ENCODE peak calls at places on chromosomes 7 and 10, in seven cellular contexts. B is A549; W is left cardiac atrium; M is T-helper 9 cell; T is C1 segment of cervical spinal cord; O is omental fat pad; J is effector memory CD8-positive, alpha-beta T cell. A is an unnamed sample.
A peak's percentile ranks its signal among the peaks of the same experiment; 100 is the strongest.

GRCh38 chr10:61899997-61900828 is 1.3 kb upstream of the ARID5B start:
- DNase-seq in T (peak; percentile 29), O (no peak), J (peak; percentile 37), W (peak; percentile 50), M (peak; percentile 31), B (peak; percentile 40), A (no peak)

GRCh38 chr10:8060010-8060703 is 5.7 kb downstream of the GATA3 start:
- DNase-seq in J (no peak), M (peak; percentile 50), T (no peak), O (no peak), B (no peak), W (no peak), A (no peak)

GRCh38 chr7:125695631-125696030 is 766.0 kb upstream of the POT1 start:
- DNase-seq in T (no peak), B (no peak), M (no peak), O (no peak), J (no peak), W (no peak), A (no peak)

GRCh38 chr10:3782099-3782455 is 2.9 kb downstream of the KLF6 start:
- DNase-seq in M (no peak), J (no peak), O (no peak), W (no peak), T (no peak), B (no peak), A (no peak)

GRCh38 chr7:141928147-141928894 is 12.1 kb downstream of the OR9A4 start:
- DNase-seq in O (no peak), M (no peak), B (no peak), W (no peak), J (no peak), T (no peak), A (no peak)

GRCh38 chr10:96967847-96968246 is 135.7 kb downstream of the LCOR start:
- DNase-seq in J (no peak), O (no peak), B (no peak), M (no peak), W (no peak), T (no peak), A (no peak)

GRCh38 chr10:113945075-113945686 is 90.7 kb downstream of the NHLRC2 start:
- DNase-seq in J (no peak), W (no peak), B (peak; percentile 69), O (no peak), M (no peak), T (no peak), A (peak; percentile 41)

GRCh38 chr10:11832042-11832441 is 8.9 kb downstream of the PROSER2 start:
- DNase-seq in J (no peak), T (no peak), B (no peak), O (no peak), M (no peak), W (no peak), A (no peak)

GRCh38 chr7:29962035-29962434 is 27.6 kb downstream of the SCRN1 start:
- DNase-seq in T (no peak), J (no peak), W (no peak), B (no peak), M (no peak), O (no peak), A (no peak)

GRCh38 chr10:28984431-28984830 is 304.4 kb upstream of the LYZL1 start:
- DNase-seq in B (peak; percentile 76), W (peak; percentile 94), O (peak; percentile 50), J (no peak), M (no peak), T (no peak), A (peak; percentile 63)

GRCh38 chr7:148906707-148907498 is 22.8 kb upstream of the EZH2 start:
- DNase-seq in T (no peak), W (no peak), O (no peak), M (no peak), J (no peak), B (no peak), A (no peak)

GRCh38 chr10:2679646-2680045 is 387.7 kb upstream of the PFKP start:
- DNase-seq in T (no peak), O (no peak), W (no peak), J (no peak), B (no peak), M (no peak), A (no peak)

GRCh38 chr10:22420787-22421517 is 75.7 kb downstream of the SPAG6 start:
- DNase-seq in T (no peak), W (no peak), M (no peak), J (no peak), O (no peak), B (peak; percentile 25), A (no peak)

GRCh38 chr7:84092207-84092606 is 102.4 kb downstream of the SEMA3A start:
- DNase-seq in M (no peak), O (no peak), B (peak; percentile 36), J (no peak), T (no peak), W (no peak), A (no peak)

GRCh38 chr10:94217431-94217830 is 145.3 kb downstream of the NOC3L start:
- DNase-seq in T (no peak), B (no peak), O (no peak), M (no peak), J (no peak), W (no peak), A (no peak)

GRCh38 chr10:2214035-2214434 is 476.7 kb upstream of the ADARB2 start:
- DNase-seq in J (no peak), T (no peak), M (no peak), B (no peak), O (no peak), W (no peak), A (no peak)

GRCh38 chr10:86047588-86047987 is 319.0 kb downstream of the GRID1 start:
- DNase-seq in J (no peak), T (no peak), O (no peak), M (no peak), W (no peak), B (no peak), A (no peak)

GRCh38 chr7:50812847-50813475 is 30.3 kb upstream of the GRB10 start:
- DNase-seq in W (peak; percentile 88), O (peak; percentile 54), J (no peak), B (peak; percentile 88), M (no peak), T (no peak), A (peak; percentile 87)

A was measured in H54.